ENCODE peak calls at places on chromosomes 2 and 18, in five cellular contexts. C, U, Q, O and N are unnamed samples.

GRCh38 chr2:101521497-101521896 is 46.6 kb upstream of the RFX8 start:
- DNase-seq in C (no peak), Q (no peak), U (no peak), O (no peak), N (no peak)

GRCh38 chr2:67626656-67627055 is 229.5 kb downstream of the ETAA1 start:
- DNase-seq in O (no peak), C (no peak), Q (peak), U (no peak), N (no peak)

GRCh38 chr2:170277943-170278342 is 100.0 kb downstream of the MYO3B start:
- DNase-seq in Q (no peak), U (no peak), C (no peak), O (no peak), N (no peak)

GRCh38 chr18:56333146-56333545 is 305.2 kb downstream of the TXNL1 start:
- DNase-seq in U (no peak), Q (no peak), O (no peak), C (no peak), N (no peak)

GRCh38 chr2:164764996-164765395 is 76.6 kb downstream of the COBLL1 start:
- DNase-seq in U (no peak), O (no peak), Q (no peak), C (no peak), N (no peak)

GRCh38 chr2:117771969-117772630 is 42.4 kb upstream of the DDX18 start:
- DNase-seq in C (no peak), O (no peak), Q (peak), U (no peak), N (no peak)

GRCh38 chr2:32562906-32563305 is 64.9 kb upstream of the TTC27 start:
- DNase-seq in U (no peak), Q (no peak), C (no peak), O (no peak), N (no peak)

GRCh38 chr2:73971722-73972121 is 13.0 kb upstream of the TET3 start:
- DNase-seq in C (no peak), O (no peak), Q (no peak), U (no peak), N (no peak)

GRCh38 chr2:146576301-146576700 is 1268.5 kb upstream of the ACVR2A start:
- DNase-seq in O (no peak), Q (no peak), U (no peak), C (no peak), N (no peak)

GRCh38 chr2:84302513-84303412 is 156.3 kb downstream of the SUCLG1 start:
- DNase-seq in Q (peak), C (peak), U (no peak), O (no peak), N (peak)